ENCODE peak calls at places on chromosomes 16 and 17, in seven cellular contexts. S is HTR-8/SVneo, H is astrocyte of the hippocampus, J is iPS DF 19.7, P is left cardiac atrium, E is HS-5, D is renal cortical epithelial cell. U is an unnamed sample.

GRCh38 chr17:74296548-74296936 is 22.5 kb downstream of the DNAI2 start:
- DNase-seq in S (peak), H (peak), J (no peak), P (peak), E (no peak), D (peak), U (peak)

GRCh38 chr16:88864099-88864498 is 2.4 kb downstream of the PABPN1L start:
- DNase-seq in S (no peak), H (no peak), J (no peak), P (no peak), E (no peak), D (no peak), U (no peak)

GRCh38 chr17:5500804-5501391 is 14.5 kb downstream of the MIS12 start:
- DNase-seq in S (peak), H (peak), J (peak), P (peak), E (no peak), D (peak), U (no peak)

GRCh38 chr17:15185625-15185991 is 79.5 kb downstream of the PMP22 start:
- DNase-seq in S (no peak), H (peak), J (no peak), P (no peak), E (peak), D (no peak), U (no peak)

GRCh38 chr16:782766-783403 is 5.3 kb downstream of the RPUSD1 start:
- DNase-seq in S (no peak), H (no peak), J (no peak), P (no peak), E (no peak), D (no peak), U (no peak)

GRCh38 chr16:50814043-50814442 is 72.2 kb downstream of the CYLD start:
- DNase-seq in S (no peak), H (no peak), J (no peak), P (no peak), E (no peak), D (no peak), U (no peak)

GRCh38 chr16:15492091-15492740 is 57.8 kb downstream of the BMERB1 start:
- DNase-seq in S (no peak), H (no peak), J (no peak), P (no peak), E (no peak), D (no peak), U (no peak)

GRCh38 chr17:74123866-74124265 is 79.6 kb upstream of the RPL38 start:
- DNase-seq in S (no peak), H (no peak), J (no peak), P (no peak), E (no peak), D (no peak), U (no peak)

GRCh38 chr16:53043462-53043861 is 9.2 kb downstream of the CHD9NB start:
- DNase-seq in S (no peak), H (no peak), J (no peak), P (peak), E (no peak), D (peak), U (no peak)

GRCh38 chr16:61128545-61129323 is 907.5 kb downstream of the CDH8 start:
- DNase-seq in S (no peak), H (no peak), J (no peak), P (no peak), E (no peak), D (no peak), U (no peak)

GRCh38 chr17:82754297-82755208 is 2.7 kb downstream of the TBCD start:
- DNase-seq in S (no peak), H (peak), J (no peak), P (no peak), E (no peak), D (peak), U (no peak)

GRCh38 chr17:53626286-53626685 is 196.4 kb upstream of the KIF2B start:
- DNase-seq in S (peak), H (peak), J (no peak), P (no peak), E (peak), D (peak), U (no peak)

GRCh38 chr16:76818611-76819181 is 372.3 kb upstream of the MON1B start:
- DNase-seq in S (no peak), H (no peak), J (no peak), P (no peak), E (no peak), D (no peak), U (no peak)

GRCh38 chr17:81868674-81869220 is 2.4 kb downstream of the ARHGDIA start:
- DNase-seq in S (peak), H (peak), J (no peak), P (peak), E (no peak), D (peak), U (no peak)

GRCh38 chr16:4465977-4466779 is 8.2 kb downstream of the NMRAL1 start:
- DNase-seq in S (no peak), H (no peak), J (no peak), P (no peak), E (no peak), D (no peak), U (no peak)

GRCh38 chr17:4806420-4806769 is 557 bp upstream of the PLD2 start:
- DNase-seq in S (no peak), H (no peak), J (no peak), P (no peak), E (no peak), D (peak), U (no peak)

GRCh38 chr17:61766520-61766919 is 96.8 kb downstream of the BRIP1 start:
- DNase-seq in S (peak), H (no peak), J (no peak), P (no peak), E (peak), D (no peak), U (no peak)

GRCh38 chr16:29820730-29821662 is 734 bp downstream of the MVP start:
- DNase-seq in S (no peak), H (peak), J (no peak), P (peak), E (no peak), D (peak), U (no peak)

GRCh38 chr17:60248618-60249516 is 99.1 kb downstream of the CA4 start:
- DNase-seq in S (no peak), H (peak), J (no peak), P (no peak), E (no peak), D (no peak), U (no peak)

GRCh38 chr17:33640629-33641028 is 347.5 kb upstream of the ASIC2 start:
- DNase-seq in S (no peak), H (no peak), J (no peak), P (no peak), E (no peak), D (no peak), U (no peak)

GRCh38 chr16:70679653-70680494 is 6.0 kb downstream of the MTSS2 start:
- DNase-seq in S (no peak), H (peak), J (no peak), P (peak), E (no peak), D (no peak), U (no peak)

GRCh38 chr17:7354262-7354781 is 634 bp upstream of the TMEM95 start:
- DNase-seq in S (no peak), H (peak), J (no peak), P (no peak), E (no peak), D (no peak), U (no peak)

GRCh38 chr16:74226361-74226979 is 70.1 kb upstream of the PSMD7 start:
- DNase-seq in S (peak), H (peak), J (no peak), P (no peak), E (peak), D (no peak), U (no peak)

GRCh38 chr16:49603956-49604355 is 230.4 kb downstream of the C16orf78 start:
- DNase-seq in S (no peak), H (no peak), J (no peak), P (no peak), E (no peak), D (no peak), U (no peak)

GRCh38 chr16:456891-457483 is 31.5 kb downstream of the RAB11FIP3 start:
- DNase-seq in S (no peak), H (peak), J (no peak), P (peak), E (no peak), D (peak), U (no peak)

GRCh38 chr16:1211451-1212268 is 13.4 kb downstream of the TPSG1 start:
- DNase-seq in S (no peak), H (no peak), J (no peak), P (no peak), E (no peak), D (no peak), U (no peak)

GRCh38 chr17:47192549-47192948 is 3.5 kb upstream of the CDC27 start:
- DNase-seq in S (no peak), H (peak), J (no peak), P (no peak), E (no peak), D (peak), U (no peak)

GRCh38 chr17:37815516-37815915 is 70.7 kb upstream of the HNF1B start:
- DNase-seq in S (no peak), H (no peak), J (no peak), P (no peak), E (no peak), D (peak), U (no peak)

GRCh38 chr16:86379505-86379846 is 130.9 kb upstream of the FOXF1 start:
- DNase-seq in S (no peak), H (peak), J (no peak), P (no peak), E (no peak), D (no peak), U (no peak)

GRCh38 chr17:82495844-82496528 is 23.5 kb upstream of the FOXK2 start:
- DNase-seq in S (no peak), H (no peak), J (peak), P (no peak), E (no peak), D (no peak), U (no peak)

GRCh38 chr16:85573696-85574641 is 39.2 kb upstream of the GSE1 start:
- DNase-seq in S (no peak), H (peak), J (no peak), P (peak), E (no peak), D (no peak), U (no peak)

GRCh38 chr17:79203016-79203415 is 128.4 kb downstream of the ENGASE start:
- DNase-seq in S (no peak), H (no peak), J (no peak), P (no peak), E (no peak), D (no peak), U (no peak)

GRCh38 chr17:42472709-42473521 is 14.2 kb downstream of the ATP6V0A1 start:
- DNase-seq in S (no peak), H (peak), J (no peak), P (no peak), E (peak), D (peak), U (no peak)

GRCh38 chr17:61400058-61400785 is 579 bp downstream of the TBX2 start:
- DNase-seq in S (no peak), H (peak), J (no peak), P (no peak), E (no peak), D (no peak), U (no peak)

GRCh38 chr17:63772801-63773271 is 561 bp downstream of the CCDC47 start:
- DNase-seq in S (no peak), H (peak), J (no peak), P (no peak), E (no peak), D (peak), U (no peak)

GRCh38 chr17:72517413-72518237 is 396.8 kb downstream of the SOX9 start:
- DNase-seq in S (no peak), H (peak), J (no peak), P (no peak), E (no peak), D (no peak), U (no peak)

GRCh38 chr17:31596382-31597323 is 205.2 kb downstream of the RAB11FIP4 start:
- DNase-seq in S (peak), H (peak), J (peak), P (peak), E (peak), D (peak), U (peak)